ENCODE peak calls at places on chromosomes 6 and 20, in nine cellular contexts. K is HL-60; E is tibial nerve; S is AG09309; J is lower leg skin; M is CD8-positive, alpha-beta T cell; X is adrenal gland; F is skeletal muscle cell; V is astrocyte of the spinal cord. R is an unnamed sample.
A peak's percentile ranks its signal among the peaks of the same experiment; 100 is the strongest.

GRCh38 chr6:80348263-80348662 is 241.8 kb downstream of the BCKDHB start:
- DNase-seq in V (peak; percentile 88), X (no peak), M (no peak), K (no peak), F (no peak), J (no peak), E (no peak), S (no peak), R (peak; percentile 6)

GRCh38 chr6:93992976-93993375 is 573.6 kb upstream of the EPHA7 start:
- DNase-seq in K (no peak), J (no peak), V (peak; percentile 47), E (no peak), M (no peak), X (no peak), S (no peak), F (no peak), R (no peak)

GRCh38 chr6:32240686-32241085 is 16.8 kb upstream of the NOTCH4 start:
- DNase-seq in E (no peak), V (no peak), K (no peak), J (no peak), X (no peak), S (no peak), F (no peak), M (no peak), R (no peak)

GRCh38 chr6:1858191-1858590 is 248.5 kb downstream of the FOXC1 start:
- DNase-seq in K (no peak), J (no peak), E (no peak), M (no peak), S (no peak), F (peak; percentile 14), X (no peak), V (no peak), R (no peak)

GRCh38 chr6:13273931-13274706 is 54.2 kb downstream of the TBC1D7 start:
- DNase-seq in E (peak; percentile 19), S (no peak), J (peak; percentile 28), K (peak; percentile 58), F (no peak), X (no peak), V (no peak), M (peak; percentile 53), R (no peak)

GRCh38 chr6:97630592-97630991 is 347.6 kb upstream of the MMS22L start:
- DNase-seq in J (no peak), F (peak; percentile 4), K (no peak), M (no peak), E (no peak), V (peak; percentile 47), X (no peak), S (no peak), R (no peak)

GRCh38 chr20:49276895-49277785 is 717 bp downstream of the ZNFX1 start:
- DNase-seq in K (peak; percentile 17), M (peak; percentile 37), S (no peak), J (peak; percentile 32), E (peak; percentile 14), V (no peak), X (peak; percentile 42), F (no peak), R (no peak)

GRCh38 chr20:36311141-36311853 is 5.2 kb downstream of the DLGAP4 start:
- DNase-seq in V (no peak), E (no peak), S (no peak), J (no peak), X (no peak), M (no peak), F (no peak), K (peak; percentile 8), R (peak; percentile 11)

GRCh38 chr20:36162272-36162966 is 7.9 kb downstream of the EPB41L1 start:
- DNase-seq in E (no peak), S (no peak), M (no peak), F (no peak), V (no peak), J (no peak), K (no peak), X (peak; percentile 72), R (no peak)

GRCh38 chr20:63519765-63520593 is 586 bp upstream of the PPDPF start:
- DNase-seq in X (no peak), V (peak; percentile 23), K (no peak), E (no peak), S (no peak), J (peak; percentile 60), M (peak; percentile 75), F (no peak), R (no peak)

GRCh38 chr20:58790440-58790839 is 60.3 kb downstream of the GNAS-AS1 start:
- DNase-seq in V (no peak), S (no peak), F (no peak), J (no peak), X (no peak), K (peak; percentile 70), M (no peak), E (no peak), R (no peak)

GRCh38 chr6:122222761-122223160 is 176.7 kb upstream of the HSF2 start:
- DNase-seq in M (no peak), S (no peak), F (no peak), X (no peak), J (no peak), K (no peak), V (no peak), E (no peak), R (no peak)

GRCh38 chr20:23258747-23259121 is 91.9 kb upstream of the NXT1 start:
- DNase-seq in F (no peak), M (no peak), X (no peak), V (no peak), S (no peak), J (no peak), E (no peak), K (no peak), R (no peak)

GRCh38 chr20:46368902-46369268 is 37.5 kb downstream of the ELMO2 start:
- DNase-seq in V (no peak), F (no peak), X (peak; percentile 13), S (no peak), M (no peak), J (no peak), K (no peak), E (no peak), R (peak; percentile 46)

GRCh38 chr6:56370127-56370540 is 122.8 kb upstream of the COL21A1 start:
- DNase-seq in X (peak; percentile 53), K (no peak), E (peak; percentile 33), M (no peak), J (peak; percentile 73), F (no peak), V (peak; percentile 69), S (no peak), R (peak; percentile 83)

GRCh38 chr20:24842591-24843442 is 106.3 kb upstream of the CST7 start:
- DNase-seq in E (no peak), K (peak; percentile 53), S (no peak), X (no peak), M (no peak), F (no peak), V (no peak), J (no peak), R (no peak)

GRCh38 chr6:91149246-91149645 is 562.4 kb upstream of the MAP3K7 start:
- DNase-seq in S (no peak), F (no peak), J (no peak), M (no peak), X (no peak), V (no peak), E (no peak), K (no peak), R (no peak)

GRCh38 chr20:62685781-62686555 is 22.7 kb upstream of the NTSR1 start:
- DNase-seq in E (no peak), K (peak; percentile 97), J (peak; percentile 54), S (no peak), F (no peak), X (no peak), V (no peak), M (peak; percentile 24), R (no peak)

GRCh38 chr20:19903168-19903676 is 113.9 kb upstream of the NAA20 start:
- DNase-seq in M (no peak), V (peak; percentile 30), K (peak; percentile 75), E (no peak), F (no peak), S (no peak), X (no peak), J (peak; percentile 42), R (peak; percentile 19)

GRCh38 chr6:129646617-129647016 is 63.4 kb downstream of the ARHGAP18 start:
- DNase-seq in F (no peak), K (no peak), E (no peak), V (no peak), M (no peak), S (no peak), X (no peak), J (no peak), R (peak; percentile 50)
- H3K4me3 ChIP-seq in F (peak overlapping the region; percentile 13), K (no peak overlapping the region), E (no peak overlapping the region), V (no peak overlapping the region), M (no peak overlapping the region), S (no peak overlapping the region), X (no peak overlapping the region), J (no peak overlapping the region), R (no peak overlapping the region)

DNA sequence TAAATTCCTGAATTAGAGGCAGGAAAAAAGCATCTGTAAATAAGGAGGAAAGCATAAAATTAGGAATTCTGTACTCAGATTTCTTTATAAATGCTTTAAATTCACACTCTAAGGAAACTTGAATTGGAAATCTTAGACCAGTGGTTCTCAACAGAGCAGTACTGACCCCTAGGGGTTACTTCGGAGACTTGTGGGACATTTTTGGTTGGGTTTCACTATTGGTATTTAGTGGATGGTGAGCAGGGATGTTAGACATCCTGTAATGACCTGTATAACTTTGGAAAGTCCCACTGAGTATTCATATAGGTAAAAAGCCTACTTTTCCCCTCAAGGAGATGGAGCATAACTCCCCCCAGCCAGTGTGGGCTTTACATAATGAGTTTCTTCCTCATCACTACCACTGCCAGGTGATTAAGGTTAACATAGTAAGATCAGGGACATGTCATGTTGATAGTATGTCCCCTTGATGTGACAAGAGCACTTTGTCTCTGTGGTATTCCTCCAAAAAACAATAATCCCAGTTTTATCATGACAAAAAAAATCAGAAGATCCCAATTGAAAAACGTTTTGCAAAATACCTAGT is 31.0 kb downstream of the GLO1 start:
- DNase-seq in V (peak; percentile 63), S (peak; percentile 37), K (peak; percentile 35), J (no peak), X (peak; percentile 28), M (peak; percentile 26), E (no peak), F (peak; percentile 27), R (peak; percentile 74)
- H3K4me3 ChIP-seq in V (no peak overlapping the region), S (no peak overlapping the region), K (no peak overlapping the region), J (no peak overlapping the region), X (no peak overlapping the region), M (no peak overlapping the region), E (no peak overlapping the region), F (no peak overlapping the region), R (no peak overlapping the region)

DNA sequence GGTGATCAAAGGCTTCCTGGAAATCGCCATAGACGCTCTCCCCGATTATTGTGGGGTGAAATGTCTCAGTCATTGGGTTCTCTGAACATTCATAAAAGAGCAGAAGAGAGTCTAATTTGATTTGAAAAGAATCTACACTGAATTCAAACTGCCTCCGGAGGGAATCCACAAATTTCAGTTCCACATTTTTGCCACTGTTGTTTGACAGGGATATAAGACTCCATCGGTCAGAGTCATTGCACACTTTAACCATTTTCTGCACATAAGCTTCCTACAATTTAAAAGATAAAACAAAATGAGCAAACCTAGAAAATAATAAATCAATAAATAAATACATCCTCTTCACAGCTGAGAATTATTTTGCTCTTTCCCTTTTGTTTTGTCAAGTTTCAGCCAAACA is 2.3 kb downstream of the TENT5A start:
- DNase-seq in J (no peak), M (no peak), X (no peak), K (no peak), E (no peak), S (no peak), F (no peak), V (no peak), R (no peak)
- H3K4me3 ChIP-seq in J (peak overlapping the region; percentile 79), M (no peak overlapping the region), X (no peak overlapping the region), K (peak overlapping the region; percentile 62), E (peak overlapping the region; percentile 79), S (peak overlapping the region; percentile 69), F (peak overlapping the region; percentile 78), V (peak overlapping the region; percentile 89), R (peak overlapping the region; percentile 92)

GRCh38 chr6:36029464-36029863 is 1.9 kb downstream of the MAPK14 start:
- DNase-seq in K (peak; percentile 49), F (peak; percentile 58), S (peak; percentile 67), X (no peak), V (peak; percentile 48), E (no peak), J (no peak), M (no peak), R (peak; percentile 88)
- H3K4me3 ChIP-seq in K (peak overlapping the region; percentile 95), F (peak overlapping the region; percentile 98), S (peak overlapping the region; percentile 56), X (peak overlapping the region; percentile 84), V (peak overlapping the region; percentile 91), E (peak overlapping the region; percentile 76), J (peak overlapping the region; percentile 95), M (peak overlapping the region; percentile 85), R (peak overlapping the region; percentile 97)

R was measured in fibroblast of mammary gland.